ENCODE peak calls at places on chromosomes 12 and 14, in nine cellular contexts. P is neural progenitor cell, J is right lobe of liver, G is aorta, Q is body of pancreas, T is prostate gland, O is SK-N-SH, U is psoas muscle, N is mucosa of descending colon. Y is an unnamed sample.

GRCh38 chr14:23524954-23525353 is 26.6 kb downstream of the ZFHX2 start:
- DNase-seq in T (no peak), G (no peak), J (no peak), Q (no peak), U (no peak), P (no peak), N (no peak), O (no peak), Y (no peak)

GRCh38 chr12:44428825-44429224 is 447.3 kb downstream of the NELL2 start:
- DNase-seq in Q (no peak), O (no peak), G (no peak), P (peak; percentile 1), J (no peak), U (no peak), T (no peak), N (no peak), Y (no peak)

GRCh38 chr12:79295572-79295971 is 395.2 kb downstream of the PAWR start:
- DNase-seq in Q (no peak), T (no peak), G (no peak), P (no peak), N (no peak), U (no peak), J (no peak), O (peak; percentile 24), Y (no peak)

GRCh38 chr14:32372154-32372553 is 43.1 kb downstream of the AKAP6 start:
- DNase-seq in U (no peak), G (no peak), P (no peak), T (no peak), N (no peak), O (no peak), Q (no peak), J (no peak), Y (no peak)

GRCh38 chr12:119693006-119693405 is 25.1 kb downstream of the PRKAB1 start:
- DNase-seq in Q (peak; percentile 90), N (peak; percentile 87), T (peak; percentile 87), U (no peak), G (no peak), O (peak; percentile 58), P (no peak), J (no peak), Y (no peak)

GRCh38 chr12:118498171-118498570 is 121.8 kb downstream of the SUDS3 start:
- DNase-seq in O (no peak), U (no peak), J (no peak), P (no peak), N (no peak), T (no peak), Q (peak; percentile 28), G (no peak), Y (no peak)

GRCh38 chr12:119659289-119659897 is 8.5 kb upstream of the PRKAB1 start:
- DNase-seq in T (no peak), J (no peak), U (no peak), O (peak; percentile 69), P (peak; percentile 50), G (no peak), Q (peak; percentile 33), N (peak; percentile 70), Y (no peak)

GRCh38 chr12:71742998-71743397 is 11.7 kb upstream of the RAB21 start:
- DNase-seq in P (no peak), Q (no peak), J (no peak), U (no peak), G (no peak), N (no peak), T (no peak), O (no peak), Y (no peak)

GRCh38 chr12:105384220-105384619 is 53.7 kb downstream of the C12orf75 start:
- DNase-seq in G (no peak), Q (no peak), P (no peak), U (no peak), N (no peak), J (no peak), O (no peak), T (no peak), Y (no peak)

GRCh38 chr14:102924632-102925588 is 2.4 kb downstream of the AMN start:
- DNase-seq in T (no peak), P (no peak), O (no peak), G (peak; percentile 41), N (no peak), Q (no peak), U (no peak), J (no peak), Y (no peak)

GRCh38 chr14:105487449-105487985 is 831 bp downstream of the CRIP1 start:
- DNase-seq in U (peak; percentile 65), N (peak; percentile 69), P (peak; percentile 58), T (no peak), O (no peak), Q (no peak), J (no peak), G (peak; percentile 83), Y (peak; percentile 67)

GRCh38 chr12:87661770-87662402 is 367.3 kb downstream of the C12orf50 start:
- DNase-seq in N (peak; percentile 5), G (no peak), Q (no peak), O (no peak), P (no peak), U (no peak), J (no peak), T (no peak), Y (no peak)

GRCh38 chr14:93954900-93955891 is 21.2 kb downstream of the ASB2 start:
- DNase-seq in G (no peak), Q (peak; percentile 54), P (no peak), J (no peak), N (peak; percentile 44), U (no peak), T (no peak), O (peak; percentile 37), Y (no peak)

GRCh38 chr12:121533391-121534090 is 47.3 kb downstream of the KDM2B start:
- DNase-seq in N (no peak), Q (no peak), P (no peak), U (no peak), T (no peak), O (no peak), G (no peak), J (no peak), Y (no peak)
- H3K4me1 ChIP-seq in N (peaks cover 22% of the 10 kb centered on the region), Q (peaks cover 26% of the 10 kb centered on the region), P (peaks cover 35% of the 10 kb centered on the region), U (peaks cover 14% of the 10 kb centered on the region), T (peaks cover 4% of the 10 kb centered on the region), O (peaks cover 15% of the 10 kb centered on the region), G (no peaks in the 10 kb centered on the region), J (no peaks in the 10 kb centered on the region), Y (peaks cover 80% of the 10 kb centered on the region)

GRCh38 chr12:47361389-47362031 is 281.8 kb upstream of the AMIGO2 start:
- DNase-seq in G (no peak), J (peak; percentile 54), N (peak; percentile 52), T (no peak), Q (peak; percentile 23), P (no peak), U (no peak), O (no peak), Y (no peak)
- H3K4me1 ChIP-seq in G (no peaks in the 10 kb centered on the region), J (no peaks in the 10 kb centered on the region), N (no peaks in the 10 kb centered on the region), T (no peaks in the 10 kb centered on the region), Q (peaks cover 9% of the 10 kb centered on the region), P (no peaks in the 10 kb centered on the region), U (no peaks in the 10 kb centered on the region), O (no peaks in the 10 kb centered on the region), Y (peaks cover 10% of the 10 kb centered on the region)

DNA sequence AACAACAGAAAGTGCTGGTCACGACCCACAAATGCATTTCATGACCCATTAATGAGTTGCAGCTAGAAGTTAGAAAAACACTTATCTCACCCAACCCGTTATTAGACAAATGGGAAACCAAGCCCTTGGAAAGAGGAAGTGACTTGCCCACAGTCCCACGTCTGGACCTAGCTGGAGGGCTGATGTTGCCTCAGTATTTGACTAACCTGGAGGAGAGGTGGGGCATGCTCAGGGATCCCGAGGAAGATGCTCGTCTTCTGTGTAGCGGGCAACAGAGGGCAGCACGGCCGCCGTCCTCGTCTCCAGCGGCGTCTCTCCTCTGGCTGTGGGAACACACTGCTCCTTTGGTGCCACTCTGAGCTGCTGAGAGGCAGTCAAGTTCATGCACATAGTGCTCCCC is 12.7 kb downstream of the CCND2 start:
- DNase-seq in J (no peak), P (no peak), O (no peak), G (no peak), N (no peak), T (no peak), U (no peak), Q (no peak), Y (no peak)
- H3K4me1 ChIP-seq in J (no peaks in the 10 kb centered on the region), P (peaks cover 20% of the 10 kb centered on the region), O (no peaks in the 10 kb centered on the region), G (no peaks in the 10 kb centered on the region), N (peaks cover 18% of the 10 kb centered on the region), T (no peaks in the 10 kb centered on the region), U (no peaks in the 10 kb centered on the region), Q (peaks cover 4% of the 10 kb centered on the region), Y (peaks cover 100% of the 10 kb centered on the region)

GRCh38 chr14:68662395-68662794 is 130.5 kb downstream of the ZFP36L1 start:
- DNase-seq in N (no peak), O (no peak), G (no peak), J (peak; percentile 30), P (no peak), T (no peak), U (no peak), Q (peak; percentile 1), Y (no peak)
- H3K4me1 ChIP-seq in N (peaks cover 3% of the 10 kb centered on the region), O (peaks cover 9% of the 10 kb centered on the region), G (peaks cover 9% of the 10 kb centered on the region), J (no peaks in the 10 kb centered on the region), P (peaks cover 15% of the 10 kb centered on the region), T (peaks cover 16% of the 10 kb centered on the region), U (peaks cover 14% of the 10 kb centered on the region), Q (peaks cover 12% of the 10 kb centered on the region), Y (peaks cover 63% of the 10 kb centered on the region)

DNA sequence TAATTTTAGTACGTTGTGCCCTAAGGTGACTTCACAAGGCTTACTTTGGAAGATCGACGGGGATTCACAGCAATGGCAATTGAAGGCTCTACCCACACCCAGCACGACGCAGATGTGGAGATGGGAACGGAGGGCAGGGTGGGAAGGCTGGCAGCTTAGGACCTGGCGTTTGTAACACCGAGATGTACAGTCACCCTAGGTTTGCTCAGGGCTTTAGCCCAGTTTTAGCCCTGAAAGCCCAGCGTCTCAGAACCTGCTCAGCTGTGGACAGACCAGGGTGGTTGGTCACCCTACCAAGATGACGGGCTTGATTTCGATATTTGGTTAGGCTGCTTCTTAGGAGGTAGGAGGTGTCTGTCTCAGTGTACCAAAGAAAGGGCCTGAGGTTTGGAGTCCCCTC is 100.5 kb upstream of the MED13L start:
- DNase-seq in Q (no peak), T (no peak), U (no peak), P (no peak), O (no peak), J (no peak), N (no peak), G (no peak), Y (no peak)
- H3K4me1 ChIP-seq in Q (no peaks in the 10 kb centered on the region), T (no peaks in the 10 kb centered on the region), U (no peaks in the 10 kb centered on the region), P (peaks cover 28% of the 10 kb centered on the region), O (peaks cover 26% of the 10 kb centered on the region), J (no peaks in the 10 kb centered on the region), N (no peaks in the 10 kb centered on the region), G (no peaks in the 10 kb centered on the region), Y (peaks cover 20% of the 10 kb centered on the region)

GRCh38 chr14:75825147-75825592 is 156.6 kb downstream of the TGFB3 start:
- DNase-seq in Q (peak; percentile 22), G (no peak), P (no peak), O (no peak), J (no peak), U (no peak), N (no peak), T (no peak), Y (no peak)
- H3K4me1 ChIP-seq in Q (peaks cover 33% of the 10 kb centered on the region), G (peaks cover 11% of the 10 kb centered on the region), P (no peaks in the 10 kb centered on the region), O (peaks cover 4% of the 10 kb centered on the region), J (no peaks in the 10 kb centered on the region), U (peaks cover 15% of the 10 kb centered on the region), N (peaks cover 17% of the 10 kb centered on the region), T (peaks cover 7% of the 10 kb centered on the region), Y (peaks cover 39% of the 10 kb centered on the region)

GRCh38 chr12:54355104-54355815 is 9.0 kb downstream of the GPR84 start:
- DNase-seq in N (no peak), G (no peak), P (peak; percentile 89), J (no peak), Q (no peak), O (no peak), T (no peak), U (no peak), Y (no peak)
- H3K4me1 ChIP-seq in N (no peaks in the 10 kb centered on the region), G (no peaks in the 10 kb centered on the region), P (peaks cover 94% of the 10 kb centered on the region), J (no peaks in the 10 kb centered on the region), Q (peaks cover 85% of the 10 kb centered on the region), O (peaks cover 67% of the 10 kb centered on the region), T (peaks cover 5% of the 10 kb centered on the region), U (peaks cover 24% of the 10 kb centered on the region), Y (peaks cover 57% of the 10 kb centered on the region)

Y was measured in left ventricle myocardium inferior.